ENCODE peak calls at places on chromosomes 6 and 20, in eight cellular contexts. I is neuronal stem cell, L is GM23338, Q is H1, E is heart left ventricle, P is body of pancreas, K is brain microvascular endothelial cell, J is neural progenitor cell. D is an unnamed sample.
A peak's percentile ranks its signal among the peaks of the same experiment; 100 is the strongest.

GRCh38 chr20:46943861-46944591 is 49.4 kb downstream of the EYA2 start:
- DNase-seq in E (no peak), P (no peak), J (no peak), Q (no peak), I (no peak), K (no peak), L (no peak), D (no peak)

GRCh38 chr6:35037289-35038038 is 103.7 kb downstream of the TCP11 start:
- DNase-seq in K (no peak), L (peak; percentile 70), Q (no peak), E (no peak), I (no peak), P (no peak), J (peak; percentile 31), D (no peak)

GRCh38 chr6:41546866-41547798 is 951 bp downstream of the FOXP4 start:
- DNase-seq in Q (no peak), P (peak; percentile 57), I (peak; percentile 40), J (peak; percentile 77), L (peak; percentile 76), K (peak; percentile 25), E (peak; percentile 50), D (no peak)

GRCh38 chr6:169157474-169158181 is 96.0 kb downstream of the THBS2 start:
- DNase-seq in K (no peak), E (no peak), P (no peak), Q (no peak), J (no peak), L (no peak), I (no peak), D (no peak)

GRCh38 chr6:38477680-38478260 is 162.0 kb downstream of the BTBD9 start:
- DNase-seq in P (no peak), K (no peak), E (no peak), Q (peak; percentile 2), J (peak; percentile 69), L (peak; percentile 58), I (peak; percentile 14), D (no peak)

GRCh38 chr6:155201461-155202226 is 62.2 kb upstream of the CLDN20 start:
- DNase-seq in P (no peak), E (no peak), L (no peak), J (no peak), K (peak; percentile 56), I (no peak), Q (no peak), D (no peak)

GRCh38 chr6:34663887-34664269 is 32.7 kb downstream of the ILRUN start:
- DNase-seq in E (no peak), K (peak; percentile 9), L (no peak), Q (no peak), P (no peak), J (no peak), I (no peak), D (no peak)

GRCh38 chr20:37651932-37652331 is 41.9 kb upstream of the CTNNBL1 start:
- DNase-seq in I (peak; percentile 59), Q (peak; percentile 34), K (no peak), P (peak; percentile 34), E (peak; percentile 58), J (peak; percentile 83), L (peak; percentile 77), D (peak; percentile 25)

GRCh38 chr6:121305957-121306607 is 28.2 kb downstream of the TBC1D32 start:
- DNase-seq in Q (no peak), I (peak; percentile 12), P (no peak), E (no peak), L (peak; percentile 64), K (no peak), J (peak; percentile 50), D (no peak)

GRCh38 chr20:63070301-63070625 is 63.5 kb upstream of the BHLHE23 start:
- DNase-seq in L (no peak), I (no peak), K (no peak), P (no peak), Q (no peak), E (peak; percentile 26), J (no peak), D (no peak)

GRCh38 chr20:23078994-23079364 is 7.1 kb downstream of the CD93 start:
- DNase-seq in I (no peak), K (no peak), J (peak; percentile 58), P (no peak), E (no peak), Q (peak; percentile 19), L (peak; percentile 73), D (no peak)

GRCh38 chr6:150599199-150600002 is at the start of gene PLEKHG1:
- DNase-seq in P (peak; percentile 63), L (peak; percentile 86), E (peak; percentile 83), K (peak; percentile 9), I (peak; percentile 53), Q (peak; percentile 25), J (peak; percentile 87), D (no peak)
- H3K27ac ChIP-seq in P (peak within 1 kb of the TSS; percentile 51), L (no peak within 1 kb of the TSS), E (peak within 1 kb of the TSS; percentile 89), K (no peak within 1 kb of the TSS), I (peak within 1 kb of the TSS; percentile 89), Q (no peak within 1 kb of the TSS), J (no peak within 1 kb of the TSS), D (no peak within 1 kb of the TSS)

DNA sequence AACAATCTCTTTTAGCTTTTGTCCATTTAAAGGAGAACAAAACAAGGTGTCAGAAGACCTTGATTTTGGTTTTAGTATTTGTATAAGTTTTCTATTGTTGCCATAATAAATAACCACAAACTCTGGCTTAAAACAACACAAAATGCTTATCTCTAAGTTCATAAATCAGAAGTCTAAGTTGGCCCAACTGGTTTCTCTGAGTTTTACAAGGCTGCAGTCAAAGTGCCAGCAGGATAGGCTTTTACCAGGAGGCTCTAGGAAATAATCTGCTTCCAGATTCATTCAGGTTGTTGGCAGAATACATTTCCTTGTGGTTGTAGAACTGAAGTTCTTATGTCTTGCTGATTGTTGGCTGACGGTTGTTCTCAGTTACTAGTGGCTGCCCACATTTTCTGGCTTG is 147.2 kb upstream of the HMGCLL1 start:
- DNase-seq in K (no peak), Q (no peak), E (no peak), L (no peak), I (no peak), J (no peak), P (no peak), D (no peak)
- H3K4me3 ChIP-seq in K (no peak overlapping the region), Q (no peak overlapping the region), E (no peak overlapping the region), L (no peak overlapping the region), I (no peak overlapping the region), J (no peak overlapping the region), P (no peak overlapping the region), D (no peak overlapping the region)

GRCh38 chr20:36310215-36310981 is 4.3 kb downstream of the DLGAP4 start:
- DNase-seq in I (no peak), Q (no peak), E (no peak), L (no peak), P (no peak), K (no peak), J (no peak), D (no peak)
- H3K27ac ChIP-seq in I (no peak overlapping the region), Q (no peak overlapping the region), E (no peak overlapping the region), L (no peak overlapping the region), P (no peak overlapping the region), K (no peak overlapping the region), J (no peak overlapping the region), D (no peak overlapping the region)

GRCh38 chr6:5136856-5137255 is 51.7 kb downstream of the PPP1R3G start:
- DNase-seq in K (no peak), P (no peak), I (no peak), E (no peak), L (no peak), Q (no peak), J (no peak), D (no peak)
- H3K4me3 ChIP-seq in K (no peak overlapping the region), P (no peak overlapping the region), I (no peak overlapping the region), E (no peak overlapping the region), L (no peak overlapping the region), Q (no peak overlapping the region), J (no peak overlapping the region), D (no peak overlapping the region)